ENCODE peak calls at places on chromosome 22, in five cellular contexts. A is HepG2, B is A549, F is GM12878, X is K562. W is an unnamed sample. For H3K4me1, the result is how much of the 10 kb centered on the place peaks cover.

GRCh38 chr22:48758021-48758561 is 1069.6 kb downstream of the BRD1 start:
- DNase-seq in A (no peak), B (no peak), F (no peak), X (no peak), W (no peak)

GRCh38 chr22:27797793-27798525 is 3.6 kb downstream of the MN1 start:
- DNase-seq in A (no peak), B (no peak), F (no peak), X (no peak), W (no peak)

GRCh38 chr22:37519268-37520195 is at the start of gene CARD10:
- DNase-seq in A (no peak), B (no peak), F (no peak), X (peak), W (peak)

GRCh38 chr22:48490513-48491411 is 1336.9 kb downstream of the BRD1 start:
- DNase-seq in A (no peak), B (peak), F (no peak), X (no peak), W (no peak)

GRCh38 chr22:37330200-37331033 is 48.1 kb downstream of the CYTH4 start:
- DNase-seq in A (peak), B (peak), F (no peak), X (peak), W (peak)

GRCh38 chr22:37300551-37301017 is 18.3 kb downstream of the CYTH4 start:
- DNase-seq in A (no peak), B (no peak), F (no peak), X (no peak), W (no peak)

GRCh38 chr22:44399906-44400762 is 87.4 kb upstream of the SHISAL1 start:
- DNase-seq in A (no peak), B (no peak), F (no peak), X (no peak), W (no peak)

GRCh38 chr22:36951746-36952145 is 38.3 kb downstream of the CSF2RB start:
- DNase-seq in A (no peak), B (no peak), F (no peak), X (no peak), W (no peak)

GRCh38 chr22:47245786-47246185 is 483.3 kb downstream of the TBC1D22A start:
- DNase-seq in A (no peak), B (no peak), F (no peak), X (no peak), W (no peak)

GRCh38 chr22:48751539-48752437 is 1075.9 kb downstream of the BRD1 start:
- DNase-seq in A (no peak), B (no peak), F (no peak), X (no peak), W (no peak)

GRCh38 chr22:46113910-46114517 is 36.3 kb upstream of the PPARA start:
- DNase-seq in A (no peak), B (no peak), F (no peak), X (no peak), W (no peak)

GRCh38 chr22:47450876-47451475 is 688.5 kb downstream of the TBC1D22A start:
- DNase-seq in A (no peak), B (no peak), F (no peak), X (no peak), W (no peak)

GRCh38 chr22:47160141-47160541 is 397.7 kb downstream of the TBC1D22A start:
- DNase-seq in A (no peak), B (no peak), F (no peak), X (no peak), W (no peak)

GRCh38 chr22:32949719-32950118 is 108.5 kb downstream of the SYN3 start:
- DNase-seq in A (peak), B (no peak), F (no peak), X (no peak), W (no peak)

GRCh38 chr22:17896552-17896951 is 122.3 kb upstream of the BID start:
- DNase-seq in A (no peak), B (peak), F (no peak), X (no peak), W (no peak)

GRCh38 chr22:41619979-41620645 is 731 bp downstream of the DESI1 start:
- DNase-seq in A (peak), B (no peak), F (no peak), X (peak), W (no peak)

GRCh38 chr22:43812149-43812842 is at the start of gene EFCAB6:
- DNase-seq in A (no peak), B (peak), F (peak), X (peak), W (peak)

GRCh38 chr22:46296257-46297150 is at the start of gene GTSE1:
- DNase-seq in A (peak), B (peak), F (peak), X (peak), W (peak)

GRCh38 chr22:45248832-45249561 is 8.3 kb upstream of the KIAA0930 start:
- DNase-seq in A (no peak), B (no peak), F (peak), X (no peak), W (no peak)

GRCh38 chr22:47698906-47699305 is 936.5 kb downstream of the TBC1D22A start:
- DNase-seq in A (no peak), B (no peak), F (no peak), X (no peak), W (no peak)

GRCh38 chr22:48237466-48237865 is 1475.0 kb downstream of the TBC1D22A start:
- DNase-seq in A (no peak), B (no peak), F (no peak), X (no peak), W (no peak)

GRCh38 chr22:48577014-48577690 is 1250.5 kb downstream of the BRD1 start:
- DNase-seq in A (no peak), B (no peak), F (no peak), X (no peak), W (no peak)

GRCh38 chr22:25488244-25489020 is 76.0 kb upstream of the GRK3 start:
- DNase-seq in A (peak), B (peak), F (peak), X (peak), W (peak)

GRCh38 chr22:43956383-43956782 is 1.1 kb downstream of the SAMM50 start:
- DNase-seq in A (peak), B (no peak), F (no peak), X (no peak), W (no peak)

GRCh38 chr22:28207281-28208030 is 288.4 kb upstream of the PITPNB start:
- DNase-seq in A (no peak), B (no peak), F (no peak), X (no peak), W (peak)

GRCh38 chr22:25602924-25603323 is 38.4 kb downstream of the GRK3 start:
- DNase-seq in A (no peak), B (no peak), F (no peak), X (peak), W (no peak)

GRCh38 chr22:41915035-41915782 is at the start of gene SHISA8:
- DNase-seq in A (no peak), B (no peak), F (no peak), X (peak), W (peak)

GRCh38 chr22:27690596-27690995 is 111.0 kb downstream of the MN1 start:
- DNase-seq in A (no peak), B (no peak), F (no peak), X (no peak), W (no peak)

GRCh38 chr22:46993626-46994025 is 231.2 kb downstream of the TBC1D22A start:
- DNase-seq in A (no peak), B (no peak), F (no peak), X (no peak), W (no peak)

GRCh38 chr22:45818130-45819085 is 146.8 kb downstream of the ATXN10 start:
- DNase-seq in A (peak), B (no peak), F (no peak), X (no peak), W (no peak)

GRCh38 chr22:26648761-26649363 is 8.5 kb upstream of the MIAT start:
- DNase-seq in A (no peak), B (no peak), F (no peak), X (no peak), W (no peak)

GRCh38 chr22:28710112-28710888 is 30.7 kb upstream of the TTC28 start:
- DNase-seq in A (peak), B (peak), F (no peak), X (no peak), W (peak)

GRCh38 chr22:45072322-45072903 is 62.6 kb upstream of the PHF21B start:
- DNase-seq in A (no peak), B (peak), F (no peak), X (peak), W (no peak)

GRCh38 chr22:33620085-33620484 is 300.2 kb downstream of the LARGE1 start:
- DNase-seq in A (no peak), B (no peak), F (no peak), X (no peak), W (no peak)

GRCh38 chr22:48644997-48645396 is 1182.7 kb downstream of the BRD1 start:
- DNase-seq in A (no peak), B (no peak), F (no peak), X (no peak), W (no peak)

GRCh38 chr22:27670701-27671412 is 130.7 kb downstream of the MN1 start:
- DNase-seq in A (peak), B (no peak), F (no peak), X (peak), W (peak)

GRCh38 chr22:27947461-27947860 is 28.4 kb upstream of the PITPNB start:
- DNase-seq in A (no peak), B (no peak), F (no peak), X (no peak), W (no peak)

GRCh38 chr22:42907404-42908081 is 50.5 kb upstream of the ARFGAP3 start:
- DNase-seq in A (no peak), B (no peak), F (no peak), X (no peak), W (no peak)

GRCh38 chr22:19746726-19747125 is 13.9 kb upstream of the TBX1 start:
- DNase-seq in A (no peak), B (no peak), F (no peak), X (no peak), W (no peak)
- H3K4me1 ChIP-seq in A (under half), B (under half), F (under half), X (under half), W (under half)

GRCh38 chr22:19520566-19521305 is 3.5 kb downstream of the CLDN5 start:
- DNase-seq in A (no peak), B (no peak), F (no peak), X (no peak), W (no peak)
- TF ChIP-seq MYC in A (no peak), B (no peak), F (no peak), X (no peak), W (no peak)

GRCh38 chr22:50057868-50058311 is at the start of gene TTLL8:
- DNase-seq in A (no peak), B (no peak), F (no peak), X (no peak), W (no peak)

GRCh38 chr22:50051930-50052329 is 6.2 kb downstream of the TTLL8 start:
- DNase-seq in A (no peak), B (no peak), F (no peak), X (no peak), W (no peak)

GRCh38 chr22:50056214-50056972 is 1.7 kb downstream of the TTLL8 start:
- DNase-seq in A (no peak), B (no peak), F (no peak), X (no peak), W (no peak)

GRCh38 chr22:50057292-50057867 is 718 bp downstream of the TTLL8 start:
- DNase-seq in A (no peak), B (no peak), F (no peak), X (no peak), W (no peak)

DNA sequence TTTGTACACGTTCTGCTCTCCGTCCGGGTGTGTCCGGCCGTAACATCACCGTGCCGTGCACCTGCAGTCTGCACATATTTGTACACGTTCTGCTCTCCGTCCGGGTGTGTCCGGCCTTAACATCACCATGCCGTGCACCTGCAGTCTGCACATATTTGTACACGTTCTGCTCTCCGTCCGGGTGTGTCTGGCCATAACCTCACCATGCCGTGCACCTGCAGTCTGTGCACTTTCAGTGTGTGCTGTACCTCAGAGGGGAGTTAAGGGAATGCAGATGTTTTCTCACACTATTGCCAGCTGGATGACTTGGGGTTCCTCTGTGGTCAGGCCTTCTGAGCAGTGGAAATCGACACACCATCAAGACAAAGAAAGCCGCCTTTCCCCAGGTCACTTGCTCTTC is 4.2 kb downstream of the TTLL8 start:
- DNase-seq in A (no peak), B (no peak), F (no peak), X (no peak), W (no peak)
- H3K4me1 ChIP-seq in A (under half), B (under half), F (under half), X (under half), W (under half)

DNA sequence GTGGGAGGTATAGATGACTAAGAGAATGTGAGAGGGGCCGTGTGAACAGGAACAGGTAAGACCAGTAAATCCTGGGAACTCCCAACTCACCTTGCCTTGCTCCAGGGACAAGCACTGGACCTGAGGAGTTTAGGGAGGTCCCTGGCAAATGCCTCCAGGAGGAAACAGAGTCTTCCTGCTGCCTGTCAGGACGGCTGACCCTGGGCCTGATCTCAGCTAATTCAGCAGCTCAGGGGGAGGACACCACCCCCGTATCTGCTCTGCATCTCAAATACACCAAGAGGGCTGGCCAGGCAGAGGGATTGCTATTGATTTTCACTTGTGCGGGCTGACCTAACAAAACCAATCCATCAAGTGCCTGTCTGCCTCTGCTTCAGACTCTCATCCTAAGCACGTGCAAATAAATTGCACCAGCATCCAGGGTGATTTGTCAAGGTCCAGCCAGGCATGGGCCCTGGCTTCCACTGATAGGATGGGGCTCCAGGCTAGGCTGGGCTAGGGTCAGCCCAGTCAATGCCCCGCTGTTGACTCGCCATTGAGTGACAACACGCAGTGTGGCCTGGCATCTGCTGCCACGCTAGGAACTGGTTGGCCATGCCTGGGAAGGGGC is 20.3 kb downstream of the UQCR10 start:
- DNase-seq in A (peak), B (no peak), F (no peak), X (no peak), W (no peak)
- TF ChIP-seq MYC in A (no peak), B (no peak), F (no peak), X (no peak), W (no peak)

DNA sequence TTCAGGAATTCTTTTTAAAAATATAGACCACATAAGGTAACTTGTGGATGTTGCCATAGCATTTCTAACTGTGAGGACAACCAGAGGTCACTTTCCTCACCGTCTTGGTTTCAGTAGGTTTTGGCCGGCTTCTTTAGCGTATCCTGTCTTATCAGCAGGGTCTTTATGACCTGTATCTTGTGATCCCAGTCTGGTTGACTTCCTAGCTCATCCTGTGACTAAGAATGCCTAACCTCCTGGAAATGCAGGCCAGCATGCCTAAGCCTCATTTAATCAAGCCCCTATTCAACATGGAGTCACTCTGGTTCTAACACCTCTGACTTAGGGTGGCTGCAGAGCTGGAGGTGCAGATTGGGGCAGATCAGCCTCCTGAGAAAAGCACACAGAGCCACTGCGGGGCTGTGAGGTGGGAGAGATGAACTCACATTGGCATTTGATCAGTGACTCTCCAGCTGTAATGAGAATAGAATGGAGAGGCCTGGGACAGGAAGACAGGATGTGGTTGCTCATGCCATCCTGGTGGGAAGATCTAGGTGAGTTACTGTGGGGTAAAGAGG is 41.1 kb upstream of the TOP3B start:
- DNase-seq in A (no peak), B (no peak), F (no peak), X (peak), W (no peak)
- H3K4me1 ChIP-seq in A (under half), B (under half), F (under half), X (under half), W (under half)

DNA sequence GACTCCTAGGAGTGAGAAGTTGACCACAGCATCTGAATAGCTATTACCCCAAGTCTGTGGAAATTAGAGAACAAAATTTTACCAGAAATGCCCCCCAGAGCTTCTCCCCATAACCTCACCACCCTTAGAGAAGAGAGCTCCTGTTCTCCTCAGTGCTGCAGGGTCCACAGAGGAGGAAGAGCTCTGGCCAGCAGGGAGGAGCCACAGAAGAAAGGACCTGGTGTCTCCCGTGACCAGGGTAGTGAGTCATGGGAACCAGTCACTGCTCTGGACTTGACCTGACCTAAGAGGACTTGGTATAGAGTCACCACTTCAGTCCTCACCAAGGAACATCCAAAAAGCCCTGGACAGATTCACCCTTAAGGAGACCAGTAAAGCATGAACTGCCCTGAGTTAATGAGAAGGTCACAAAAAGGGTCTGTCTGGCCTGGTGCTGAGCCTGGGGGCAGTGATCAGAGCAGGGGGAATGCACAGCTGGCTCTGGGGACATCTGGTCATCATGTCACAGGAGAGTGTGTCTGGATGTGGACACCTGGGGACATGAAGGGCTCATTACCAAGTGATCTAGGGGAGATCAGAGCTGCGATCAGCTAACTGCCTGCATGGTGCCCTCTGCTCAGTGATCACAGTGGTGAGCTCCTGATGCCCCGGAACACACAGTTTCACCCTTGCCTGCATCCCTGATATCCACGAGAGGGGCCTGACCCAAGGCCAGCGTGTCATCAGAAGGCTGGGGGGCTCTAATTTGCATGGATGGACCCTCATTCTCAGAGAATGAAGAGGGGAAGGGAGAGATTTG is 103.3 kb upstream of the TOP3B start:
- DNase-seq in A (no peak), B (no peak), F (no peak), X (peak), W (no peak)
- TF ChIP-seq MYC in A (no peak), B (no peak), F (no peak), X (no peak), W (no peak)

DNA sequence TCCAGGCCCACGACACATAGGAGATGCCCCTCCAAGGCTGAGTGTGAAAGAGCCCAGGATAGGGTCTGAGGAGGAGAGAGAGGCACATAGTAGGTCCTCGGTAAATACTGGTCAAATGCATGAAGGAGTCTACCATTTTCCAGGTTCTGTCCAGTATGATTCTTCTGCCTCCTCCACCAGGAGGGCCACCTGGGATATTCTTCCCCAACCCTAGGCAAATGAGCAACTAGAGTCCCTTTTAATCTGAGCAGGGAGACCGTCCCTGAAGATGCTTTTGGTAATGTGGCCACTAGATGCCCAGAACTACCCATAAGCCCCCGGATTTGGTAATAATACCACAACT is 6.7 kb downstream of the PDGFB start:
- DNase-seq in A (no peak), B (no peak), F (no peak), X (no peak), W (no peak)
- H3K4me1 ChIP-seq in A (under half), B (under half), F (under half), X (under half), W (half or more)

GRCh38 chr22:39238561-39238960 is 6.2 kb downstream of the PDGFB start:
- DNase-seq in A (no peak), B (no peak), F (no peak), X (no peak), W (no peak)

GRCh38 chr22:39241632-39242388 is 3.0 kb downstream of the PDGFB start:
- DNase-seq in A (no peak), B (no peak), F (no peak), X (no peak), W (no peak)

GRCh38 chr22:39240841-39241631 is 3.7 kb downstream of the PDGFB start:
- DNase-seq in A (peak), B (peak), F (no peak), X (peak), W (peak)

GRCh38 chr22:39238966-39239510 is 5.7 kb downstream of the PDGFB start:
- DNase-seq in A (no peak), B (no peak), F (no peak), X (no peak), W (no peak)

GRCh38 chr22:39239561-39240423 is 5.0 kb downstream of the PDGFB start:
- DNase-seq in A (no peak), B (no peak), F (no peak), X (no peak), W (no peak)
- TF ChIP-seq MYC in A (no peak), B (no peak), F (no peak), X (no peak), W (no peak)

GRCh38 chr22:31843526-31843925 is 89.7 kb downstream of the DEPDC5 start:
- DNase-seq in A (no peak), B (no peak), F (no peak), X (no peak), W (no peak)
- H3K4me1 ChIP-seq in A (under half), B (under half), F (under half), X (under half), W (under half)

GRCh38 chr22:24133187-24133965 is 47.9 kb upstream of the SUSD2 start:
- DNase-seq in A (no peak), B (peak), F (no peak), X (no peak), W (no peak)
- TF ChIP-seq MYC in A (no peak), B (no peak), F (no peak), X (no peak), W (no peak)

W was measured in endothelial cell of umbilical vein.